ENCODE peak calls at places on chromosomes 6 and 20, in five cellular contexts. X is SW480; I is Panc1; R is stimulated activated CD4-positive, alpha-beta T cell treated with anti-CD3 and anti-CD28 coated beads, Interleukin-4, amount 100 ng/mL, for 48 hours; B is CD4-positive, CD25-positive, alpha-beta regulatory T cell. V is an unnamed sample.

GRCh38 chr6:36337814-36338213 is 1.1 kb upstream of the BNIP5 start:
- DNase-seq in B (no peak), R (no peak), I (no peak), X (no peak), V (no peak)

GRCh38 chr20:2379511-2380229 is 1.0 kb upstream of the TGM6 start:
- DNase-seq in X (peak), I (no peak), R (no peak), B (no peak), V (peak)

GRCh38 chr20:32155017-32155965 is 45.8 kb downstream of the TM9SF4 start:
- DNase-seq in B (no peak), I (peak), R (no peak), X (peak), V (peak)

GRCh38 chr20:47353224-47353696 is 3.2 kb downstream of the ZMYND8 start:
- DNase-seq in R (no peak), X (no peak), B (no peak), I (no peak), V (no peak)

GRCh38 chr6:14665827-14666724 is 548.5 kb downstream of the CD83 start:
- DNase-seq in B (no peak), X (no peak), I (no peak), R (peak), V (no peak)

GRCh38 chr20:18802012-18802634 is 11.5 kb upstream of the SCP2D1 start:
- DNase-seq in X (no peak), B (no peak), R (no peak), I (no peak), V (no peak)

GRCh38 chr6:15715851-15716250 is 53.0 kb upstream of the DTNBP1 start:
- DNase-seq in I (no peak), B (no peak), X (no peak), R (no peak), V (no peak)

GRCh38 chr6:132214716-132215115 is 186.6 kb downstream of the MOXD1 start:
- DNase-seq in B (no peak), I (no peak), R (no peak), X (no peak), V (no peak)

GRCh38 chr6:133184798-133185380 is 56.3 kb upstream of the EYA4 start:
- DNase-seq in I (no peak), B (no peak), R (no peak), X (peak), V (peak)

V was measured in Jurkat, Clone E6-1.